ENCODE peak calls at places on chromosome 3, in five cellular contexts. D is Panc1, R is upper lobe of right lung, A is OCI-LY7, L is aorta. W is an unnamed sample.

GRCh38 chr3:179322481-179323196 is at the start of gene ZNF639:
- DNase-seq in D (peak; percentile 33), R (peak; percentile 92), A (peak; percentile 95), L (peak; percentile 87), W (peak; percentile 95)

GRCh38 chr3:66622756-66623452 is 122.1 kb upstream of the LRIG1 start:
- DNase-seq in D (no peak), R (no peak), A (no peak), L (no peak), W (no peak)

GRCh38 chr3:114823061-114823460 is 324.0 kb downstream of the ZBTB20 start:
- DNase-seq in D (no peak), R (no peak), A (no peak), L (no peak), W (no peak)

GRCh38 chr3:20060924-20061323 is 20.7 kb downstream of the KAT2B start:
- DNase-seq in D (no peak), R (no peak), A (no peak), L (no peak), W (no peak)

GRCh38 chr3:103218793-103219192 is 784.0 kb downstream of the ZPLD1 start:
- DNase-seq in D (no peak), R (no peak), A (no peak), L (no peak), W (no peak)

GRCh38 chr3:9690451-9691450 is 12.9 kb upstream of the CPNE9 start:
- DNase-seq in D (no peak), R (no peak), A (peak; percentile 51), L (no peak), W (no peak)

GRCh38 chr3:185151959-185152432 is 864 bp downstream of the C3orf70 start:
- DNase-seq in D (no peak), R (no peak), A (no peak), L (no peak), W (no peak)

GRCh38 chr3:18424213-18424861 is 802 bp downstream of the SATB1 start:
- DNase-seq in D (no peak), R (peak; percentile 62), A (no peak), L (no peak), W (peak; percentile 56)

GRCh38 chr3:126464093-126464492 is 11.6 kb downstream of the ZXDC start:
- DNase-seq in D (no peak), R (no peak), A (no peak), L (no peak), W (no peak)

GRCh38 chr3:56086355-56086754 is 381.9 kb downstream of the ERC2 start:
- DNase-seq in D (no peak), R (no peak), A (no peak), L (no peak), W (no peak)

GRCh38 chr3:114649331-114649730 is 355.5 kb downstream of the TIGIT start:
- DNase-seq in D (no peak), R (no peak), A (no peak), L (no peak), W (no peak)

GRCh38 chr3:138686771-138687221 is 78.2 kb downstream of the FAIM start:
- DNase-seq in D (no peak), R (no peak), A (peak; percentile 61), L (no peak), W (no peak)

GRCh38 chr3:138848696-138849095 is 14.0 kb upstream of the PIK3CB start:
- DNase-seq in D (no peak), R (no peak), A (no peak), L (no peak), W (no peak)

GRCh38 chr3:14406336-14406735 is 3.9 kb downstream of the SLC6A6 start:
- DNase-seq in D (no peak), R (no peak), A (no peak), L (no peak), W (no peak)

GRCh38 chr3:194946091-194946490 is 260.4 kb downstream of the FAM43A start:
- DNase-seq in D (no peak), R (no peak), A (no peak), L (no peak), W (no peak)

GRCh38 chr3:2166552-2166951 is 67.9 kb downstream of the CNTN4 start:
- DNase-seq in D (no peak), R (no peak), A (no peak), L (no peak), W (peak; percentile 36)

GRCh38 chr3:116179091-116179490 is 266.2 kb downstream of the LSAMP start:
- DNase-seq in D (no peak), R (no peak), A (peak; percentile 46), L (no peak), W (no peak)

GRCh38 chr3:194536883-194537637 is 50.3 kb upstream of the ATP13A3 start:
- DNase-seq in D (peak; percentile 41), R (no peak), A (no peak), L (peak; percentile 66), W (no peak)

GRCh38 chr3:197854596-197855343 is 63.7 kb downstream of the LRCH3 start:
- DNase-seq in D (peak; percentile 30), R (no peak), A (no peak), L (no peak), W (peak; percentile 52)

GRCh38 chr3:151644986-151645385 is 88.7 kb upstream of the AADACL2 start:
- DNase-seq in D (no peak), R (no peak), A (no peak), L (no peak), W (no peak)

GRCh38 chr3:129855454-129856419 is 37.8 kb downstream of the TMCC1 start:
- DNase-seq in D (no peak), R (no peak), A (no peak), L (no peak), W (no peak)

GRCh38 chr3:183317886-183318845 is 65.1 kb downstream of the B3GNT5 start:
- DNase-seq in D (no peak), R (no peak), A (no peak), L (no peak), W (no peak)

GRCh38 chr3:54888162-54888561 is 39.7 kb downstream of the LRTM1 start:
- DNase-seq in D (no peak), R (no peak), A (no peak), L (no peak), W (no peak)

GRCh38 chr3:101532783-101533602 is 20.0 kb upstream of the SENP7 start:
- DNase-seq in D (no peak), R (no peak), A (no peak), L (no peak), W (no peak)

GRCh38 chr3:141877911-141878310 is 1.5 kb downstream of the ATP1B3 start:
- DNase-seq in D (no peak), R (no peak), A (peak; percentile 64), L (no peak), W (peak; percentile 28)

GRCh38 chr3:143001034-143001368 is 369 bp upstream of the U2SURP start:
- DNase-seq in D (no peak), R (no peak), A (peak; percentile 80), L (no peak), W (no peak)

GRCh38 chr3:28139288-28139687 is 102.1 kb upstream of the CMC1 start:
- DNase-seq in D (no peak), R (no peak), A (no peak), L (no peak), W (no peak)

GRCh38 chr3:68893600-68894239 is 38.6 kb downstream of the TAFA4 start:
- DNase-seq in D (peak; percentile 10), R (no peak), A (peak; percentile 43), L (no peak), W (peak; percentile 54)

GRCh38 chr3:194884649-194885315 is 199.1 kb downstream of the FAM43A start:
- DNase-seq in D (no peak), R (no peak), A (no peak), L (peak; percentile 14), W (no peak)

GRCh38 chr3:52053307-52054304 is 2.8 kb downstream of the DUSP7 start:
- DNase-seq in D (no peak), R (peak; percentile 73), A (peak; percentile 44), L (no peak), W (peak; percentile 44)

GRCh38 chr3:128878556-128879124 is 780 bp upstream of the ACAD9 start:
- DNase-seq in D (no peak), R (no peak), A (peak; percentile 53), L (no peak), W (peak; percentile 20)

GRCh38 chr3:132595036-132595435 is 2.0 kb upstream of the ACKR4 start:
- DNase-seq in D (no peak), R (no peak), A (peak; percentile 41), L (no peak), W (peak; percentile 70)

GRCh38 chr3:52438104-52438376 is 6.9 kb downstream of the SEMA3G start:
- DNase-seq in D (no peak), R (no peak), A (no peak), L (no peak), W (no peak)

GRCh38 chr3:16449369-16449768 is 64.1 kb downstream of the RFTN1 start:
- DNase-seq in D (no peak), R (no peak), A (no peak), L (no peak), W (no peak)
- H3K27ac ChIP-seq in D (no peak overlapping the region), R (no peak overlapping the region), A (peak overlapping the region; percentile 93), L (no peak overlapping the region), W (no peak overlapping the region)

DNA sequence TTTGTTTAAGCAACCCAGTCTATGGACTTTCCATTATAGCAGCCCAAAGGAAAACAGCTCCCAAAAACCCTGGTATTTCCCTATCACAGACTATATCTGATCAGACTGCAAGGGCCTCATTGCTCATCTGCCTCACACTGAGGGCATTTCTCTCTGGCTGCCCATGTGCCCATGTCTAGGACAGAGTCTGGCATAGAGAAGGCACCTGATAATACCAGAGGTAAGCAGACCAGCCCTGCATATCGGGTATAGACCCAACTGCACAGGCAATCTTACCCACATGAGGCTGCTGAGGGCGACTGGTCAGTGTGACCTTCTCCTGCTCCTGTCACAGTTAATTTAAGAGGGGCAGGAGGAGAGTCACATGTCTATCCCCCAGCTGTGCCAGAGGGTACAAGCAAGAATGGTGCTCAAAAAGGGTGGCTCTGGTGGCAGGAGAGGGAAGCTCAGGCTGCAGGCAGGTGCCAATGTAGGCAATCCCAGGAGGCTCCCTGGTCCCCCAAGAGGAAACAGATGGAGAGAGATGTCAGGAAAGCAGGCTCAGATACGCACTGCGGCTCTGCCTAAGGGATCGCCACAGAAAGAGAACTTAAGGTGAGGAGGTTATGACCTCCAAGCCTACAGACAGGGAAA is 3.1 kb downstream of the CSRNP1 start:
- DNase-seq in D (no peak), R (no peak), A (no peak), L (no peak), W (no peak)
- H3K27ac ChIP-seq in D (peak overlapping the region; percentile 49), R (peak overlapping the region; percentile 99), A (peak overlapping the region; percentile 90), L (peak overlapping the region; percentile 34), W (no peak overlapping the region)

GRCh38 chr3:124257332-124257864 is 265.5 kb upstream of the ROPN1 start:
- DNase-seq in D (no peak), R (no peak), A (no peak), L (no peak), W (no peak)
- H3K27ac ChIP-seq in D (no peak overlapping the region), R (no peak overlapping the region), A (no peak overlapping the region), L (peak overlapping the region; percentile 45), W (no peak overlapping the region)

DNA sequence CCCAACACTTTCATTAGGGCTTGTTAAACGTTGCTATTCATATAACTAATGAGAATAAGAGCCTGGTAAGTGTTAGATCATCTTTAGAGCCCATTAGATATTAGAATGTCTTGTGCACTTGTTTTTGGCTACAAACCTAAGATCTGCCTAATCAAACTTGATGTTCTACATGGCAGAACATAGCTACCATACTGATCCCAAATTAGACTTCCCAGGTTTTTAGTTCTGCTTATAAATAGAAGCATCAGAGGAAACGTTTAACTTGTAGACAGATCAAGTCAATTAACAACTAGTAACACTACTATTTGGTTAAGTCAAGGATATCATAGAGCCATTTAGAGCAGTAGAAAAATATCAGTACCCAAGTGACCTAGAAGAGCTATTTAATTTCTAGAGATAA is 11.7 kb upstream of the KPNA4 start:
- DNase-seq in D (no peak), R (no peak), A (no peak), L (no peak), W (no peak)
- H3K27ac ChIP-seq in D (no peak overlapping the region), R (no peak overlapping the region), A (no peak overlapping the region), L (no peak overlapping the region), W (no peak overlapping the region)

GRCh38 chr3:44476181-44476599 is 1.3 kb downstream of the ZNF445 start:
- DNase-seq in D (no peak), R (no peak), A (peak; percentile 21), L (no peak), W (no peak)
- H3K27ac ChIP-seq in D (peak overlapping the region; percentile 72), R (no peak overlapping the region), A (no peak overlapping the region), L (no peak overlapping the region), W (no peak overlapping the region)